ENCODE peak calls at places on chromosomes 7 and 10, in nine cellular contexts. One of them, this sample, is unnamed.

GRCh38 chr10:30000802-30001571 is 58.4 kb downstream of the JCAD start:
- DNase-seq in OCI-LY7: no peak
- DNase-seq in esophagus squamous epithelium: no peak
- DNase-seq in PC-9: peak; percentile 61
- DNase-seq in lung: peak; percentile 53
- DNase-seq in GM12865: no peak
- DNase-seq in right atrium auricular region: peak; percentile 89
- DNase-seq in astrocyte of the spinal cord: peak; percentile 86
- DNase-seq in A549: no peak
- DNase-seq in this sample: no peak

GRCh38 chr7:22725585-22725984 is 1.4 kb upstream of the IL6 start:
- DNase-seq in PC-9: no peak
- DNase-seq in esophagus squamous epithelium: no peak
- DNase-seq in lung: no peak
- DNase-seq in GM12865: peak; percentile 71
- DNase-seq in astrocyte of the spinal cord: peak; percentile 22
- DNase-seq in OCI-LY7: peak; percentile 39
- DNase-seq in A549: peak; percentile 40
- DNase-seq in right atrium auricular region: no peak
- DNase-seq in this sample: peak; percentile 42

GRCh38 chr10:123093489-123093888 is 42.3 kb upstream of the HMX3 start:
- DNase-seq in right atrium auricular region: no peak
- DNase-seq in lung: no peak
- DNase-seq in esophagus squamous epithelium: no peak
- DNase-seq in A549: no peak
- DNase-seq in OCI-LY7: no peak
- DNase-seq in PC-9: no peak
- DNase-seq in astrocyte of the spinal cord: no peak
- DNase-seq in GM12865: no peak
- DNase-seq in this sample: no peak

GRCh38 chr10:95250856-95251255 is 39.9 kb downstream of the PDLIM1 start:
- DNase-seq in A549: no peak
- DNase-seq in right atrium auricular region: peak; percentile 55
- DNase-seq in GM12865: no peak
- DNase-seq in OCI-LY7: no peak
- DNase-seq in PC-9: no peak
- DNase-seq in astrocyte of the spinal cord: no peak
- DNase-seq in esophagus squamous epithelium: no peak
- DNase-seq in lung: no peak
- DNase-seq in this sample: no peak

GRCh38 chr10:132483394-132483793 is 54.2 kb upstream of the INPP5A start:
- DNase-seq in GM12865: no peak
- DNase-seq in right atrium auricular region: no peak
- DNase-seq in astrocyte of the spinal cord: no peak
- DNase-seq in PC-9: no peak
- DNase-seq in A549: no peak
- DNase-seq in lung: no peak
- DNase-seq in OCI-LY7: no peak
- DNase-seq in esophagus squamous epithelium: no peak
- DNase-seq in this sample: no peak

GRCh38 chr10:96765406-96766240 is 45.3 kb upstream of the PIK3AP1 start:
- DNase-seq in PC-9: no peak
- DNase-seq in GM12865: peak; percentile 81
- DNase-seq in OCI-LY7: peak; percentile 90
- DNase-seq in astrocyte of the spinal cord: peak; percentile 36
- DNase-seq in esophagus squamous epithelium: no peak
- DNase-seq in lung: peak; percentile 57
- DNase-seq in A549: peak; percentile 56
- DNase-seq in right atrium auricular region: peak; percentile 70
- DNase-seq in this sample: peak; percentile 82

GRCh38 chr10:133179651-133180050 is 19.6 kb downstream of the KNDC1 start:
- DNase-seq in right atrium auricular region: no peak
- DNase-seq in PC-9: no peak
- DNase-seq in astrocyte of the spinal cord: no peak
- DNase-seq in GM12865: no peak
- DNase-seq in lung: no peak
- DNase-seq in A549: no peak
- DNase-seq in esophagus squamous epithelium: no peak
- DNase-seq in OCI-LY7: no peak
- DNase-seq in this sample: no peak

GRCh38 chr10:98519936-98520335 is 73.2 kb upstream of the HPS1 start:
- DNase-seq in PC-9: no peak
- DNase-seq in right atrium auricular region: no peak
- DNase-seq in astrocyte of the spinal cord: no peak
- DNase-seq in esophagus squamous epithelium: no peak
- DNase-seq in A549: no peak
- DNase-seq in lung: no peak
- DNase-seq in OCI-LY7: no peak
- DNase-seq in GM12865: no peak
- DNase-seq in this sample: no peak

GRCh38 chr10:30863516-30864210 is 168.0 kb downstream of the ZNF438 start:
- DNase-seq in astrocyte of the spinal cord: no peak
- DNase-seq in right atrium auricular region: no peak
- DNase-seq in OCI-LY7: no peak
- DNase-seq in GM12865: no peak
- DNase-seq in esophagus squamous epithelium: no peak
- DNase-seq in PC-9: no peak
- DNase-seq in lung: no peak
- DNase-seq in A549: no peak
- DNase-seq in this sample: no peak

GRCh38 chr7:918441-919113 is 35.9 kb downstream of the ADAP1 start:
- DNase-seq in lung: no peak
- DNase-seq in astrocyte of the spinal cord: no peak
- DNase-seq in OCI-LY7: no peak
- DNase-seq in esophagus squamous epithelium: no peak
- DNase-seq in PC-9: no peak
- DNase-seq in right atrium auricular region: no peak
- DNase-seq in GM12865: no peak
- DNase-seq in A549: no peak
- DNase-seq in this sample: peak; percentile 30

GRCh38 chr10:114576132-114576487 is 82.0 kb downstream of the ABLIM1 start:
- DNase-seq in esophagus squamous epithelium: no peak
- DNase-seq in astrocyte of the spinal cord: no peak
- DNase-seq in lung: no peak
- DNase-seq in PC-9: no peak
- DNase-seq in right atrium auricular region: no peak
- DNase-seq in OCI-LY7: no peak
- DNase-seq in GM12865: no peak
- DNase-seq in A549: no peak
- DNase-seq in this sample: no peak

GRCh38 chr10:3935141-3935540 is 150.1 kb upstream of the KLF6 start:
- DNase-seq in esophagus squamous epithelium: no peak
- DNase-seq in lung: no peak
- DNase-seq in PC-9: no peak
- DNase-seq in right atrium auricular region: peak; percentile 77
- DNase-seq in A549: no peak
- DNase-seq in astrocyte of the spinal cord: peak; percentile 93
- DNase-seq in OCI-LY7: no peak
- DNase-seq in GM12865: peak; percentile 92
- DNase-seq in this sample: peak; percentile 82

GRCh38 chr10:44854693-44855350 is 56.3 kb upstream of the TMEM72 start:
- DNase-seq in PC-9: no peak
- DNase-seq in OCI-LY7: no peak
- DNase-seq in right atrium auricular region: peak; percentile 44
- DNase-seq in GM12865: no peak
- DNase-seq in A549: no peak
- DNase-seq in lung: no peak
- DNase-seq in astrocyte of the spinal cord: no peak
- DNase-seq in esophagus squamous epithelium: no peak
- DNase-seq in this sample: no peak

GRCh38 chr10:96714031-96714590 is 6.2 kb downstream of the PIK3AP1 start:
- DNase-seq in astrocyte of the spinal cord: peak; percentile 29
- DNase-seq in right atrium auricular region: no peak
- DNase-seq in esophagus squamous epithelium: no peak
- DNase-seq in GM12865: no peak
- DNase-seq in lung: no peak
- DNase-seq in OCI-LY7: no peak
- DNase-seq in A549: no peak
- DNase-seq in PC-9: no peak
- DNase-seq in this sample: no peak

GRCh38 chr7:152512711-152513110 is 76.9 kb upstream of the KMT2C start:
- DNase-seq in OCI-LY7: no peak
- DNase-seq in astrocyte of the spinal cord: no peak
- DNase-seq in esophagus squamous epithelium: no peak
- DNase-seq in lung: no peak
- DNase-seq in right atrium auricular region: no peak
- DNase-seq in PC-9: peak; percentile 66
- DNase-seq in GM12865: peak; percentile 6
- DNase-seq in A549: no peak
- DNase-seq in this sample: no peak

GRCh38 chr10:23204773-23205172 is 12.7 kb downstream of the PTF1A start:
- DNase-seq in lung: no peak
- DNase-seq in A549: no peak
- DNase-seq in right atrium auricular region: no peak
- DNase-seq in PC-9: no peak
- DNase-seq in astrocyte of the spinal cord: no peak
- DNase-seq in OCI-LY7: no peak
- DNase-seq in GM12865: no peak
- DNase-seq in esophagus squamous epithelium: no peak
- DNase-seq in this sample: no peak

GRCh38 chr7:132053871-132054270 is 497.4 kb upstream of the PODXL start:
- DNase-seq in GM12865: no peak
- DNase-seq in PC-9: no peak
- DNase-seq in astrocyte of the spinal cord: peak; percentile 31
- DNase-seq in OCI-LY7: no peak
- DNase-seq in right atrium auricular region: no peak
- DNase-seq in lung: peak; percentile 27
- DNase-seq in A549: no peak
- DNase-seq in esophagus squamous epithelium: no peak
- DNase-seq in this sample: no peak

DNA sequence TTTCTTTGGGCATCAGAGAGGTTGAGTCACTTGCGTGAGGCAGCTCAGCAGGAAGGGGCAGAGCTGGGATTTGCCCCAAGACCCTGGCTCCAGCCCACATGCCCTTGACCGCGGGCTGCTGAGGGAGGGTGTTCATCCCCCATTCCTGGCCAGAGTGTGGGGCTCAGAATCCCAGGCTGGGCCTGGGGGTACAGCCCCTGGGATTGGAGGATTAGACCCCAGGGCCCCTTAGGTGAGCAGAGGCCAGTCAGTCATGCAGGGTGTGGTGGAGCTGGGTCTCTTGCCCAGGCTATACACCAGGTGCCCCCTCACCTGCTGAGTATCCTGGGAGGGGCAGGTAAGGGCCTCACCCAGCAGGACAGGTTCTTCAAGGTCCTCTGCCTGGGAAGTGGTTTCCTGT is 68.4 kb upstream of the ZNF716 start:
- DNase-seq in astrocyte of the spinal cord: no peak
- DNase-seq in PC-9: no peak
- DNase-seq in lung: no peak
- DNase-seq in right atrium auricular region: no peak
- DNase-seq in esophagus squamous epithelium: no peak
- DNase-seq in GM12865: no peak
- DNase-seq in A549: no peak
- DNase-seq in OCI-LY7: no peak
- DNase-seq in this sample: no peak
- TF ChIP-seq CTCF in astrocyte of the spinal cord: no peak
- TF ChIP-seq CTCF in PC-9: no peak
- TF ChIP-seq CTCF in lung: no peak
- TF ChIP-seq CTCF in right atrium auricular region: no peak
- TF ChIP-seq CTCF in esophagus squamous epithelium: no peak
- TF ChIP-seq CTCF in GM12865: no peak
- TF ChIP-seq CTCF in A549: no peak
- TF ChIP-seq CTCF in OCI-LY7: no peak
- TF ChIP-seq CTCF in this sample: no peak

GRCh38 chr7:29764227-29764626 is 42.1 kb upstream of the WIPF3 start:
- DNase-seq in PC-9: no peak
- DNase-seq in right atrium auricular region: no peak
- DNase-seq in GM12865: no peak
- DNase-seq in A549: no peak
- DNase-seq in lung: no peak
- DNase-seq in astrocyte of the spinal cord: no peak
- DNase-seq in esophagus squamous epithelium: no peak
- DNase-seq in OCI-LY7: no peak
- DNase-seq in this sample: no peak
- TF ChIP-seq CTCF in PC-9: no peak
- TF ChIP-seq CTCF in right atrium auricular region: no peak
- TF ChIP-seq CTCF in GM12865: peak; percentile 2
- TF ChIP-seq CTCF in A549: no peak
- TF ChIP-seq CTCF in lung: no peak
- TF ChIP-seq CTCF in astrocyte of the spinal cord: no peak
- TF ChIP-seq CTCF in esophagus squamous epithelium: no peak
- TF ChIP-seq CTCF in OCI-LY7: peak; percentile 17
- TF ChIP-seq CTCF in this sample: no peak

GRCh38 chr10:86592413-86592812 is 61.9 kb upstream of the OPN4 start:
- DNase-seq in lung: no peak
- DNase-seq in astrocyte of the spinal cord: no peak
- DNase-seq in GM12865: no peak
- DNase-seq in esophagus squamous epithelium: no peak
- DNase-seq in right atrium auricular region: no peak
- DNase-seq in OCI-LY7: no peak
- DNase-seq in PC-9: peak; percentile 78
- DNase-seq in A549: peak; percentile 51
- DNase-seq in this sample: no peak
- TF ChIP-seq CTCF in lung: no peak
- TF ChIP-seq CTCF in astrocyte of the spinal cord: no peak
- TF ChIP-seq CTCF in GM12865: no peak
- TF ChIP-seq CTCF in esophagus squamous epithelium: no peak
- TF ChIP-seq CTCF in right atrium auricular region: no peak
- TF ChIP-seq CTCF in OCI-LY7: no peak
- TF ChIP-seq CTCF in PC-9: peak; percentile 68
- TF ChIP-seq CTCF in A549: no peak
- TF ChIP-seq CTCF in this sample: no peak

DNA sequence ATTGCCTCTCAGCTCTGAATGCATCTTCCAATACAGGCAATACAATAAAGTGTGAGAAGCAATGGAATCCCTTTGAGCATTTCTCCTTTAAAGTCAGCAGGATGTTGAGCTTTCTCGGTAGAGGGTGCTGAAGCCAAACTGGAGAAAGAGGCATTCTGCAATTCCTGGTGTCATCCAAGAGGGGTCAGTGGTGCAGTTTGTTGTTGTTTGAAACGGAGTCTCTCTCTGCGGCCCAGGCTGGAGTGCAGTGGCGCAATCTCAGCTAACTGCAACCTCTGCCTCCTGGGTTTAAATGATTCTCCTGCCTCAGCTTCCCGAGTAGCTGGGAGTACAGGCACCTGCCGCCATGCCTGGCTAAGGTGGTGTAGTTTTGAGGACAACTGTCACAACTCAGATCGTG is 486.5 kb downstream of the CALN1 start:
- DNase-seq in PC-9: no peak
- DNase-seq in right atrium auricular region: no peak
- DNase-seq in lung: no peak
- DNase-seq in esophagus squamous epithelium: no peak
- DNase-seq in OCI-LY7: peak; percentile 2
- DNase-seq in GM12865: peak; percentile 30
- DNase-seq in astrocyte of the spinal cord: no peak
- DNase-seq in A549: peak; percentile 21
- DNase-seq in this sample: no peak
- TF ChIP-seq CTCF in PC-9: no peak
- TF ChIP-seq CTCF in right atrium auricular region: no peak
- TF ChIP-seq CTCF in lung: no peak
- TF ChIP-seq CTCF in esophagus squamous epithelium: no peak
- TF ChIP-seq CTCF in OCI-LY7: peak; percentile 46
- TF ChIP-seq CTCF in GM12865: peak; percentile 5
- TF ChIP-seq CTCF in astrocyte of the spinal cord: no peak
- TF ChIP-seq CTCF in A549: no peak
- TF ChIP-seq CTCF in this sample: no peak

This sample was measured in B cell.